ENCODE peak calls at places on chromosomes 11 and 22, in five cellular contexts. S, N, H, V and D are unnamed samples.

GRCh38 chr11:114010931-114011330 is 36.0 kb downstream of the HTR3A start:
- DNase-seq in H (no peak), V (no peak), S (no peak), N (no peak), D (no peak)

GRCh38 chr22:27113211-27114030 is 456.0 kb downstream of the MIAT start:
- DNase-seq in S (peak), V (peak), N (peak), H (no peak), D (peak)

GRCh38 chr11:77252555-77253270 is 48.8 kb downstream of the GDPD4 start:
- DNase-seq in S (no peak), H (no peak), V (no peak), N (no peak), D (no peak)

GRCh38 chr11:68164437-68164836 is 43.2 kb upstream of the CHKA start:
- DNase-seq in N (no peak), S (peak), H (no peak), V (no peak), D (no peak)

GRCh38 chr11:65488273-65489058 is 10.4 kb upstream of the MALAT1 start:
- DNase-seq in N (no peak), V (peak), S (peak), H (peak), D (peak)

GRCh38 chr11:75547617-75548054 is 14.4 kb upstream of the SERPINH1 start:
- DNase-seq in H (peak), S (no peak), V (peak), N (peak), D (peak)

GRCh38 chr11:21121991-21122390 is 452.6 kb downstream of the NELL1 start:
- DNase-seq in S (no peak), V (no peak), N (no peak), H (no peak), D (no peak)

GRCh38 chr11:115168229-115168671 is 336.0 kb downstream of the CADM1 start:
- DNase-seq in H (no peak), S (no peak), V (no peak), N (no peak), D (no peak)

GRCh38 chr11:70570693-70571395 is 172.5 kb downstream of the CTTN start:
- DNase-seq in N (no peak), S (no peak), V (no peak), H (no peak), D (no peak)

GRCh38 chr11:108009497-108010360 is 1.0 kb downstream of the CUL5 start:
- DNase-seq in S (peak), V (peak), N (peak), H (no peak), D (no peak)

GRCh38 chr22:27949421-27949820 is 30.4 kb upstream of the PITPNB start:
- DNase-seq in H (no peak), S (no peak), N (no peak), V (no peak), D (no peak)

GRCh38 chr11:35905901-35906661 is 37.8 kb upstream of the LDLRAD3 start:
- DNase-seq in S (no peak), H (no peak), N (no peak), V (no peak), D (no peak)

GRCh38 chr22:37638351-37639069 is 959 bp upstream of the SH3BP1 start:
- DNase-seq in S (no peak), H (no peak), N (peak), V (no peak), D (no peak)

GRCh38 chr11:75024764-75025211 is 36.1 kb downstream of the NEU3 start:
- DNase-seq in V (no peak), N (no peak), H (no peak), S (no peak), D (no peak)

GRCh38 chr11:60691636-60692035 is 7.8 kb upstream of the MS4A8 start:
- DNase-seq in H (no peak), V (no peak), N (no peak), S (no peak), D (no peak)

GRCh38 chr22:24976442-24977218 is 24.1 kb downstream of the KIAA1671 start:
- DNase-seq in S (no peak), H (peak), V (no peak), N (no peak), D (no peak)

GRCh38 chr22:24973867-24974266 is 21.4 kb downstream of the KIAA1671 start:
- DNase-seq in N (peak), H (no peak), V (no peak), S (no peak), D (no peak)

GRCh38 chr22:24975813-24976341 is 23.4 kb downstream of the KIAA1671 start:
- DNase-seq in N (no peak), S (no peak), V (peak), H (no peak), D (peak)

GRCh38 chr22:24977370-24978230 is 25.1 kb downstream of the KIAA1671 start:
- DNase-seq in V (peak), N (no peak), S (no peak), H (no peak), D (peak)

GRCh38 chr22:24975125-24975640 is 22.7 kb downstream of the KIAA1671 start:
- DNase-seq in H (no peak), S (no peak), N (no peak), V (no peak), D (no peak)
- H3K4me3 ChIP-seq in H (no peak), S (no peak), N (no peak), V (no peak), D (no peak)

DNA sequence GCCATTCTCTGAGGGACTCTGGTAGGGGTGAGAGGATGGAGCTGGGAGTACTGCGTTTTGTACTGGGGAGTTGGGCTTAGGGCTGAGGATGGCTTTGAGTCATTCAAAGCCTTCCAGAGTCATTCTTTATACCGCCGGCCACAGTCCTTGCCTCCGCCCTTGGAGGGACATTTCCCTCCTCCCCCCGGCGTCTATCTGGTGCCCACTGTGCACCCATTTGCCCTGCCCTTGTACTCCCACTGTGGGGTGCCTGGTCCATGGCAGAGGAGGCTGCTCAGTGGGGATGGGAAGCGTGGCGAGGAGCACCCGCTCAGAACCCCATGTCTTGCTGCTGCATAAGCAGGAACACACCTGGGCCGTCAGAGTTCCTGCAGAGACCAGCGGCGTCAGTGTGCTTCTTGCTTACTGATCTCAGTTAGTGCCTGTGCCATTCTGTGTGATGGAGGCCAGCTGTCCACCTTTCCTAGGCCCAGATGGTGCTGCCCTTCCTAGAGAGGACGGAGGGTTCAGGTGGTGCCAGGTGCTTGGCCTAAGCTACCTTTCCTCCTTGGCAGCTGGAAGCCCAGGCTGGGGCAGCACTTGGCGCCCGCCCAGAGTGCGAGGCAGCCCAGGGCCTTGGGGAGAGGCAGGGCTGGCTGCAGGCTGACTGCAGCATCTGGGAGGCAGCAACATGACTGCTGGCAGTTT is 23.3 kb upstream of the TMEM191C start:
- DNase-seq in N (peak), H (peak), S (no peak), V (no peak), D (no peak)
- TF ChIP-seq CTCF in N (no peak), H (no peak), S (no peak), V (no peak), D (no peak)

GRCh38 chr22:30920407-30920806 is 48.2 kb downstream of the MORC2 start:
- DNase-seq in H (peak), S (peak), N (peak), V (peak), D (peak)

GRCh38 chr22:30923168-30923900 is 45.2 kb downstream of the MORC2 start:
- DNase-seq in H (no peak), V (no peak), S (no peak), N (no peak), D (no peak)

GRCh38 chr22:30922151-30922611 is 46.4 kb downstream of the MORC2 start:
- DNase-seq in V (peak), H (peak), S (peak), N (peak), D (peak)

GRCh38 chr22:30919973-30920372 is 48.6 kb downstream of the MORC2 start:
- DNase-seq in H (no peak), V (no peak), N (no peak), S (no peak), D (no peak)

GRCh38 chr22:30921108-30921507 is 47.5 kb downstream of the MORC2 start:
- DNase-seq in V (no peak), S (no peak), H (no peak), N (no peak), D (no peak)
- H3K4me3 ChIP-seq in V (peak), S (no peak), H (peak), N (peak), D (no peak)

GRCh38 chr11:132284611-132285010 is 914.2 kb downstream of the NTM start:
- DNase-seq in S (no peak), H (no peak), N (no peak), V (no peak), D (no peak)

GRCh38 chr11:132284048-132284447 is 913.6 kb downstream of the NTM start:
- DNase-seq in H (no peak), S (no peak), V (no peak), N (no peak), D (no peak)

DNA sequence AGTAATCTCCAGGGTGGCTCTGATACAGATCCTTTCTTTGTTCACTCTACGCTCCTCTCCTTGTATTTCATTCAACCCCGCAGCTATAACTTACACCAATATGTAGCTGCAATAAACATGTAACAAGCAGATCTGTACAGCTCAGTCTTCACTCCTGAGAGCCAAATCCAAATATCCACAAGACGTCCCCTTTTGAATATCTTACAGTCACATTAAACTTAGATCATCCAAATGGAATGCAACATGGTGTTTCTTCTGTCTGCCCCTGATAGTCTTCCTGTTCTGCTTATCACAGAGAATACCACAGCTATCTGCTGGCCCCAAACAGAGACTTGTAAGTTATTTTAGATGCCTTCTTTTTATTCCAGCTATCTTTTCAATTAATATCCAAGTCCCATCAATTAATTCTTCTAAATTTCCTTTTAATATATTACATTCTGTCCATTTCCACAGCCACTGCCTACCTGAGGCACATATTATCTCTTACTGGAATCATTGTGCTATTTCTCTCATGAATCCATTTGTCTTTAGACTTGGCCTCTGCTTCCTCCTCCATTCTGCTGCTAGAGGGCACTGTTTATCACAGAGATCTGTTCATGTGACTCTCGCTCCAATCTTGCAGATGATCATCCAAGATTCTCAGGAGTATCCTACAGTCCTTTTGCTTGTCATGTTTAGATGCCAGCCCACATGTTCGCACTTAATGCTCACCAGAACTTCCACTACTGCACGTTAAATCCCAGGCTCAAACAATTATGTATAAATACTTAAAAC is 908.6 kb downstream of the NTM start:
- DNase-seq in S (peak), V (peak), N (no peak), H (no peak), D (peak)
- TF ChIP-seq CTCF in S (peak), V (peak), N (peak), H (no peak), D (peak)

DNA sequence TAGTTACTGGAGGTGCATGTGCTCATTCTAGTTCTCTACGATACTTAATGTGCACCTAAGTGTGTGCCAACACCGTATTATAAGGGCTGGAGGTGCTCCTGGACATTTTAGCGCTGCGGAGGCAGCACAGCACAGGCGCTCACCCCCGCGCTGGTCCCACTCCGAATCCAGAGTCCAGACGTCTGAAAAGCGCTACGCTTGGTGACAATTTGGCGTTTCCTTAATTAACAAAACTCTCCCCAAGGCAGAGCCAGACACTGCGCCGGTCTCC is 1.3 kb downstream of the WT1 start:
- DNase-seq in H (no peak), N (no peak), S (no peak), V (no peak), D (no peak)
- H3K4me3 ChIP-seq in H (no peak), N (peak), S (no peak), V (peak), D (peak)

GRCh38 chr22:22171357-22172218 is 73.0 kb upstream of the VPREB1 start:
- DNase-seq in S (no peak), H (no peak), V (no peak), N (no peak), D (peak)
- TF ChIP-seq CTCF in S (peak), H (no peak), V (peak), N (no peak), D (peak)

GRCh38 chr11:61828379-61828628 is 204 bp downstream of the FADS2 start:
- DNase-seq in V (no peak), H (no peak), N (no peak), S (no peak), D (no peak)

GRCh38 chr11:61829806-61830205 is 1.7 kb downstream of the FADS2 start:
- DNase-seq in H (no peak), V (no peak), N (no peak), S (no peak), D (no peak)

GRCh38 chr11:61826930-61827572 is 1.0 kb upstream of the FADS2 start:
- DNase-seq in N (no peak), H (no peak), V (no peak), S (no peak), D (no peak)

GRCh38 chr11:61828629-61829407 is 718 bp downstream of the FADS2 start:
- DNase-seq in V (peak), H (peak), S (no peak), N (no peak), D (peak)

DNA sequence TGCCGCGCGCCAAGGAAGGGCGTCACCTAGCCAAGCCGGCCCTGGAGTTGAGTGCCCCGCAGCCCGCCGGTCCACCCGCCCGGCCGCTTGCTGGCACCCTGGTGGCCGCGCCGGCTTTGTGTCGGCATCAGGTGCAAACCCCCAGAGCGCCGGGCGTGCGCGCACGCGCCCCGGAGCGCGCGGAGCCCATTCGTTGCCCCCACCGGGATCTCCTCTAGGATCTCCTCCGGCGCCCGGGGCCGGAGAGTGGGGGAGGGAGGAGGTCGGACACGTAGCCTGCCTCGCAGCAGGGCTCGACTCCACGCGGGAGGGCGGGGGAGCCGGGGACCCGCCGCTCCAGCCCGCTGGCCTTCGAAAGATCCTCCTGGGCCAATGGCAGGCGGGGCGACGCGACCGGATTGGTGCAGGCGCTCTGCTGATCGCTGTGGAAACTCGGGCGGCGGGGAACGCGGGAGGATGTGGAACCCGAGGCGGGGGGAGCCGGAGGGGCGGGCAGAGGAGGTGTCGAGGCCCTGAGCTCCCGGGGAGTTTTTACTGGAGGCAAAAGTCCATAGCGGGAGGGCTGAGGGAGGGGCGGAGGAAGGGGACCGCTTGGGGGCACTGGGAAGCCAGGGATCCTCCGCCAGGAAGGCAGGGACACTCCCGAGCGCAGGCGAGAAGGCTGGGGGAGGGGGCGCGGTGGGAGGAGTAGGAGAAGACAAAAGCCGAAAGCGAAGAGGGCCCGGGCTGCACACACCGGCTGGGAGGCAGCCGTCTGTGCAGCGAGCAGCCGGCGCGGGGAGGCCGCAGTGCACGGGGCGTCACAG is at the start of gene FADS2:
- DNase-seq in H (peak), S (peak), V (peak), N (peak), D (peak)
- H3K4me3 ChIP-seq in H (peak), S (peak), V (peak), N (peak), D (peak)